ENCODE peak calls at places on chromosomes 5 and 9, in seven cellular contexts. I is endodermal cell, E is uterus, Z is adrenal gland, A is cardiac muscle cell, W is body of pancreas, X is heart left ventricle. T is an unnamed sample. For H3K36me3, the result is how much of the 10 kb centered on the place peaks cover.

GRCh38 chr5:113294341-113295110 is 140.3 kb downstream of the TSSK1B start:
- DNase-seq in I (peak), E (peak), Z (peak), A (peak), W (peak), X (peak), T (peak)

GRCh38 chr9:98007251-98007928 is 24.2 kb downstream of the ANP32B start:
- DNase-seq in I (no peak), E (no peak), Z (no peak), A (no peak), W (no peak), X (no peak), T (no peak)

GRCh38 chr5:157533011-157533481 is 42.5 kb downstream of the ADAM19 start:
- DNase-seq in I (no peak), E (no peak), Z (no peak), A (no peak), W (no peak), X (no peak), T (no peak)

GRCh38 chr5:50965621-50966362 is 299.4 kb downstream of the PARP8 start:
- DNase-seq in I (peak), E (no peak), Z (no peak), A (no peak), W (no peak), X (no peak), T (no peak)

GRCh38 chr5:43073597-43074546 is 33.8 kb upstream of the ANXA2R start:
- DNase-seq in I (peak), E (no peak), Z (peak), A (peak), W (peak), X (no peak), T (peak)

GRCh38 chr9:72633966-72634365 is 112.6 kb downstream of the TMC1 start:
- DNase-seq in I (no peak), E (no peak), Z (no peak), A (no peak), W (no peak), X (no peak), T (peak)

GRCh38 chr9:17031546-17031945 is 103.3 kb upstream of the CNTLN start:
- DNase-seq in I (no peak), E (no peak), Z (no peak), A (no peak), W (no peak), X (no peak), T (no peak)

GRCh38 chr9:111298831-111299603 is 31.0 kb downstream of the OR2K2 start:
- DNase-seq in I (no peak), E (no peak), Z (peak), A (peak), W (peak), X (peak), T (peak)

GRCh38 chr5:170138273-170138672 is 32.6 kb downstream of the FOXI1 start:
- DNase-seq in I (no peak), E (no peak), Z (no peak), A (no peak), W (no peak), X (no peak), T (no peak)

GRCh38 chr5:173395257-173395932 is 67.2 kb upstream of the STC2 start:
- DNase-seq in I (peak), E (no peak), Z (peak), A (peak), W (no peak), X (no peak), T (peak)

GRCh38 chr9:131804826-131805225 is 65.0 kb upstream of the RAPGEF1 start:
- DNase-seq in I (no peak), E (no peak), Z (no peak), A (no peak), W (no peak), X (no peak), T (no peak)

GRCh38 chr9:131237931-131238401 is 38.3 kb downstream of the FAM78A start:
- DNase-seq in I (peak), E (no peak), Z (peak), A (peak), W (peak), X (peak), T (peak)

GRCh38 chr5:65812648-65813047 is 90.6 kb downstream of the NLN start:
- DNase-seq in I (no peak), E (no peak), Z (no peak), A (no peak), W (no peak), X (no peak), T (no peak)

GRCh38 chr5:101009758-101010519 is 106.9 kb upstream of the ST8SIA4 start:
- DNase-seq in I (no peak), E (no peak), Z (no peak), A (no peak), W (no peak), X (no peak), T (no peak)

GRCh38 chr5:54663876-54664275 is 146.3 kb downstream of the SNX18 start:
- DNase-seq in I (no peak), E (peak), Z (peak), A (no peak), W (peak), X (peak), T (peak)

GRCh38 chr9:33211695-33212393 is 28.1 kb upstream of the SPINK4 start:
- DNase-seq in I (peak), E (no peak), Z (no peak), A (peak), W (no peak), X (no peak), T (no peak)

GRCh38 chr9:93958875-93959682 is 3.9 kb upstream of the BARX1 start:
- DNase-seq in I (peak), E (no peak), Z (no peak), A (no peak), W (no peak), X (no peak), T (no peak)

GRCh38 chr9:35198191-35198590 is 36.4 kb downstream of the UNC13B start:
- DNase-seq in I (no peak), E (no peak), Z (no peak), A (no peak), W (no peak), X (no peak), T (no peak)
- H3K36me3 ChIP-seq in I (under half), E (under half), Z (under half), A (under half), W (under half), X (under half), T (under half)

GRCh38 chr5:139652788-139653241 is 4.7 kb downstream of the CXXC5 start:
- DNase-seq in I (no peak), E (no peak), Z (no peak), A (no peak), W (no peak), X (no peak), T (no peak)

GRCh38 chr5:139650031-139650688 is 2.0 kb downstream of the CXXC5 start:
- DNase-seq in I (peak), E (peak), Z (no peak), A (peak), W (no peak), X (peak), T (peak)

GRCh38 chr5:139650689-139651501 is 2.7 kb downstream of the CXXC5 start:
- DNase-seq in I (peak), E (no peak), Z (peak), A (peak), W (peak), X (peak), T (peak)

GRCh38 chr5:139651863-139652787 is 4.0 kb downstream of the CXXC5 start:
- DNase-seq in I (peak), E (peak), Z (peak), A (peak), W (peak), X (peak), T (peak)

GRCh38 chr5:139651502-139651862 is 3.3 kb downstream of the CXXC5 start:
- DNase-seq in I (no peak), E (no peak), Z (no peak), A (no peak), W (no peak), X (peak), T (no peak)
- H3K4me3 ChIP-seq in I (peak), E (no peak), Z (no peak), A (peak), W (no peak), X (no peak), T (peak)

DNA sequence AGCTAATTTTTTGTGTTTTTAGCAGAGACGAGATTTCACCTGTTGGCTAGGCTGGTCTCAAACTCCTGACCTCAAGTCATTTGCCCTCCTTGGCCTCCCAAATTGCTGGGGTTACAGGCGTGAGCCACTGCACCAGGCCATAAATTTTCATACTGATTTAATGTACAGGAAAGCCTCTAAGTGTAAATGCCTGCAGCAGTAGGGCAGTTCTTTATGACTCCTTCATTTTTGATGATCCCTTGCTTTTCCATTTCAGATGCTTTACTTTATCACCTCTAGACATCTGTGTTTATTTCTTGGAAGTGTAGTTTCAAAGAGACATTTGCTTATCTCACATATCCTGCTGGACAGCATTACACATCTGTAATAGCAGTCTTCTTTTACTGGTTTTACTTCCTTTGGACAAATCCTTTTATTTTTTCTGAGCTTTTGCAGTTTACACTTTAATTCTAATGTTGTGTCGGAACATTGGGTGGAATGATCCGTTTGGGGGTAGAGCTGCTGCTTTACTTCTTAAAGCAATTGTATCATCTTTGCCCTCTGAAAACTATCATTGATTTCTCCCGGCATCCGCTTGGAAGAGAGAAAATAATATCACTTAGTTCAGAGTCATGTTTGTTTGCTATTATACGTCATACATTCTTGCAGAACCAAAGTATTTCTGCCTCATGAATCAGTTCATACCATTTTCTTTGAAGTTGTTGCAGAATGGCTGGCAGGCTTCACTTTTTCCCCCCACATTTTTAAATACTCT is 36.0 kb downstream of the SCGB3A1 start:
- DNase-seq in I (no peak), E (no peak), Z (no peak), A (no peak), W (no peak), X (no peak), T (no peak)
- H3K36me3 ChIP-seq in I (half or more), E (under half), Z (under half), A (under half), W (under half), X (under half), T (under half)

DNA sequence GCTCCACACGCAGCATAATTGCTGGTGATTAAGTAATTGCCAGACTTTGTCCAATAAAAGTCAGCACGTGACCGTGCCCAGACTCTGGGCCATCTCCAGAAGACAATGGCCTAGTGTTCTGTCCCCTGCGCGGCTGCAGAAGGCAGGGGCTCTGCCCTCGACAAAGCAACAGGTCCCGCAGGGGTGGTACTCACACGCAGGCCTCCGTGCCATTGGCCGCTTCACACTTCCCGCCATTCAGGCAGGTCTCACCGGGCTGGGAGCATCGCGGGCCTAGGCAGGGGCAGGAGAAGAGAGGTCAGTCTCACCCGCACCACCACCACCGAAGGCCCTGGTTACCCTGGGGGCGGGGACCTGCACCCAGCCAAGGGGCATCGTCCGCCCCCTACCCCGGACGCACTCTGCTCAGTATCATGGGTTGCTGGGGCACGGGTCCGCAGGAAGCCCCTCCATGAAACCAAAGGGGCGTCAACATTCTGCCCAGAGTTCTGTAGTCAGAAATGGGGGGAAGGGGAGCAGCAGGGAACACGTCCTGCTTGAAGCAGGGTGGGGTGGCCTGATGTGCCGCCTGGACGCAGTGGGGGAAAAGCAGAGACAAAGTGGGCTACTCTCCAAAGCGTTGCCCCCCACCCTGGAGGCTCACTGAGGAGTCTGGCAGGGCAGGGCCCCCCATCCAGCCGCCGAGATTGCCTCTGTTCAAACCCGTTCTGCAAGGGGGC is 1.9 kb downstream of the NOTCH1 start:
- DNase-seq in I (no peak), E (no peak), Z (no peak), A (no peak), W (peak), X (peak), T (no peak)
- H3K4me3 ChIP-seq in I (peak), E (peak), Z (no peak), A (peak), W (peak), X (peak), T (no peak)

GRCh38 chr9:81618923-81619322 is 70.4 kb downstream of the TLE1 start:
- DNase-seq in I (no peak), E (no peak), Z (no peak), A (no peak), W (no peak), X (no peak), T (no peak)
- H3K36me3 ChIP-seq in I (half or more), E (under half), Z (under half), A (under half), W (under half), X (under half), T (under half)

DNA sequence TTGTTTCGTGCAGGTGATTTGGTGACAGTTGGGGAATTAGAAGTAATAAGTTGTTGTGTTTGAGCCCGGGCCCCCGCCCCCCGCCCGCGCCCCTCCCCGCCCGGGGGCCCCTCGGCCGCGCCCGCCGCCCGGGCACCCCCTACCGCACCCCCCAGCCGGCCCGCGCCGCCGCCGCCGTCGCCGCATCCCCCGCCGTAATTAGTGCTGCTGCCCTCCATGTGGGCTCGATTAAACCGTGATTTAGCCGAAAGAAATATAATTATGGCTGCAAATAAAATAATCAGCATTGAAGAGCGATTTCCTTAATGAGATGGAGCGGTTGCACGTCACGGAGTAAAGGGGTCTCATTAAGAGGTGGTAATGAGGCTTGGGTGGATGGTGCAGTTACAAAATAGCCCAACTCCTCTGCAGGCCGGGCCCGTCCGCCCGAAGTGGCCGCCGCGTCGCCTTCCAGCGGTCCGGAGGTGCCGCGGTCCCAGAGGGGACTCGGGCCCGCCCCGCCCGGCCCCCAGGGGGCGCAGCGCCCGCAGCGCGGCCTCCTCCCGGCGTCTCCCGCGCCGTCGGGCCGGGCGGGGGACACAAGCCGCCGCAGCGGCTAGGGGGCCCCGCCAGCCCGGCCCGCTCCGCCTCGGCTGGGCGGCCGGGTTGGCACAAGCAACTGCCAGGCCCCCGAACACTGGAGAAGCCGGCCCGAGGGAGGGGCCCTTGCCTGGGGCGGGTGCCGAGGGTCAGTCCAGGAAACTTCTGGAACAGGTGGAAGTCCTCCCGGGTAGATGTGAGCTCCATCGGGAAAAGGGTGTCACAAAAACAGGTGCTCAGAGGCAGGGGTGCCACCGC is 6.9 kb upstream of the OTP start:
- DNase-seq in I (peak), E (no peak), Z (peak), A (peak), W (peak), X (peak), T (peak)
- H3K4me3 ChIP-seq in I (peak), E (no peak), Z (no peak), A (peak), W (no peak), X (no peak), T (peak)

GRCh38 chr9:79604921-79605562 is 33.3 kb downstream of the TLE4 start:
- DNase-seq in I (no peak), E (no peak), Z (no peak), A (no peak), W (no peak), X (no peak), T (no peak)
- H3K36me3 ChIP-seq in I (under half), E (under half), Z (under half), A (under half), W (under half), X (under half), T (under half)

GRCh38 chr9:122125891-122126331 is 32.8 kb upstream of the TTLL11 start:
- DNase-seq in I (peak), E (no peak), Z (no peak), A (no peak), W (no peak), X (no peak), T (no peak)

GRCh38 chr9:122128007-122128406 is 31.6 kb downstream of the NDUFA8 start:
- DNase-seq in I (peak), E (no peak), Z (no peak), A (no peak), W (no peak), X (no peak), T (no peak)

GRCh38 chr9:122127396-122127798 is 32.2 kb downstream of the NDUFA8 start:
- DNase-seq in I (peak), E (no peak), Z (no peak), A (no peak), W (no peak), X (no peak), T (no peak)

GRCh38 chr9:122125158-122125890 is 32.2 kb upstream of the TTLL11 start:
- DNase-seq in I (peak), E (peak), Z (peak), A (peak), W (peak), X (peak), T (peak)

DNA sequence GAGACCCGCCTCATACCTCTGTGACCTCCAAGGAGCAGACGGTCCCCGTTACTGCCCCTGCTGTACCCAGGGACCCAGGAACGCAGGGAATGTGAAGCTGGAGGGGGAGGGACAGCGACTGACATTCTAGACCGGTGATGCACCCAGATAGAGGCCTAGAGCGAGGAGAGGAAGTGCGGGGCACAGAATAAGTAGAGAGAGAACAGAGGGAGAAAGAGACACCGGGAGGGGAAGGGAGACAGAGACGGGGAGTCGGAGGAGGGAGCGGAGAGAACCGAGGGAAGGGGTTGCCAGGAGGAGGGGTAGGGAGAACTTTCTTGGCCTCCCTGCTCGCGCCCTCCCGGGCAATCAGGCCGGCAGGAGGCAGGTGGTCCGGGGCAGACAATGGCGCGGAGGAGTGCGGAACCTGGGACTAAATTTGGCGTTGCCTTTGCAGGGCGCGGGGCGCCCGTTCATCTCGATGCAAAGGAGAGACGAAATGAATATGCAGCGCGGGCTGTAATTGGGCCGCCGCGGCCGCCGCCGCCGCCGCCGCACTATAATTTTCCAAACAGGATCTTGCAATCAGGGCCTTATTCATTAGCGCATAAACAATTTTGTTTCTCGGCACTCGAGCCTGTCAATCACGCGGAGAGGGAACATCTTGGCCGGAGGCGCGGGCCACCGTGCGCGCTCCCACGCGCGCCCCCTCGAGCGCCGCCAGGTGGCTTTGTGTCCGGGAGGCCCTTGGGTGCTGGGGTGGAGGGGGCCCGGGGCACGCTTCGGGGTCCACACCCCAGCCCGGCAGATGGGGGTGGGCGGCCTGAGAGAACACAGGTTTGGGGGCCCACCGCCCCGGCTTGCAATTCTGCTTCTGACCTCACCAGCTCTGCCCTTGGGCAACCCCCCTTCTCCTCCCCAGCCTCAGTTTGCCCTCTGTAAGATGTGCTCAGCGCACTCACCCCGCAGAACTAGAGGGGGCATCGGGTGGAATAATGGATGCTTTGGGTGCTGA is 32.9 kb downstream of the NDUFA8 start:
- DNase-seq in I (no peak), E (no peak), Z (no peak), A (no peak), W (no peak), X (no peak), T (no peak)
- H3K4me3 ChIP-seq in I (peak), E (peak), Z (no peak), A (peak), W (no peak), X (peak), T (no peak)

GRCh38 chr5:147617191-147617606 is 107.3 kb upstream of the DPYSL3 start:
- DNase-seq in I (no peak), E (no peak), Z (peak), A (no peak), W (no peak), X (no peak), T (no peak)

GRCh38 chr5:147619281-147619680 is 109.4 kb upstream of the DPYSL3 start:
- DNase-seq in I (no peak), E (no peak), Z (no peak), A (no peak), W (no peak), X (no peak), T (no peak)

GRCh38 chr5:147617711-147618110 is 107.8 kb upstream of the DPYSL3 start:
- DNase-seq in I (no peak), E (no peak), Z (no peak), A (no peak), W (no peak), X (no peak), T (no peak)

GRCh38 chr5:147616401-147616800 is 106.5 kb upstream of the DPYSL3 start:
- DNase-seq in I (no peak), E (no peak), Z (no peak), A (no peak), W (no peak), X (no peak), T (no peak)

DNA sequence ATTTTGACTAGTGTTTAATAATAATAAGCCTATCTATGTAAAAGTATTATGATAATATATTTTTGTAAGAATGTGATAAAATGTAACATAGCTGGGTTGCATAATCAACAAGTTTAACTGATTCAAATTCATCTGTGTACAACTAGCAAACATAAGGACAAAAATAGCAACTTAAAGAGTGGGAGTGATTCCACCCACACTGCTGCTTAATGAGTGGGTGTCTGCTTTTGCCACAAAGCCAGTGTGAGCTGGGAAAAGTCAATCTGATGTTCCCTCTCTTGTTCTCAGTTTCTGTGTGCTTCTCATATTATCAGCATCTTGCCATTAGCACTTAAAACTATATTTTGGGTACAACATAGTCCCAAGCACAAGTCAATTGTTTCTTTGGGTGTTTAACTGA is 111.1 kb upstream of the DPYSL3 start:
- DNase-seq in I (no peak), E (no peak), Z (no peak), A (no peak), W (no peak), X (no peak), T (no peak)
- H3K36me3 ChIP-seq in I (under half), E (under half), Z (under half), A (under half), W (under half), X (under half), T (under half)